ENCODE peak calls at places on chromosomes 12 and 14, in seven cellular contexts. F, E, I, H, Q, K and G are unnamed samples.

GRCh38 chr12:81274619-81275018 is 196.7 kb downstream of the ACSS3 start:
- DNase-seq in F (no peak), E (no peak), I (no peak), H (no peak), Q (no peak), K (no peak), G (no peak)

GRCh38 chr14:96589577-96589976 is 87.4 kb downstream of the PAPOLA start:
- DNase-seq in F (no peak), E (no peak), I (no peak), H (no peak), Q (no peak), K (no peak), G (no peak)

GRCh38 chr14:90545966-90546751 is 149.3 kb downstream of the CALM1 start:
- DNase-seq in F (no peak), E (peak; percentile 58), I (no peak), H (no peak), Q (peak; percentile 66), K (no peak), G (peak; percentile 60)

GRCh38 chr12:16189849-16190248 is 87.6 kb downstream of the SLC15A5 start:
- DNase-seq in F (no peak), E (no peak), I (no peak), H (no peak), Q (no peak), K (no peak), G (no peak)

GRCh38 chr12:96177013-96177412 is 17.2 kb upstream of the ELK3 start:
- DNase-seq in F (no peak), E (no peak), I (no peak), H (no peak), Q (no peak), K (no peak), G (no peak)

GRCh38 chr12:80498059-80498728 is 54.2 kb downstream of the PTPRQ start:
- DNase-seq in F (no peak), E (no peak), I (no peak), H (no peak), Q (no peak), K (no peak), G (no peak)

GRCh38 chr12:127267128-127267527 is 999.8 kb upstream of the TMEM132C start:
- DNase-seq in F (no peak), E (no peak), I (no peak), H (no peak), Q (no peak), K (no peak), G (no peak)

GRCh38 chr12:92696240-92696639 is 6.5 kb upstream of the PLEKHG7 start:
- DNase-seq in F (no peak), E (no peak), I (no peak), H (no peak), Q (no peak), K (no peak), G (no peak)

GRCh38 chr14:94384342-94384741 is 4.1 kb downstream of the SERPINA1 start:
- DNase-seq in F (no peak), E (no peak), I (no peak), H (no peak), Q (no peak), K (no peak), G (no peak)

GRCh38 chr14:45039390-45039789 is 44.5 kb upstream of the PRPF39 start:
- DNase-seq in F (no peak), E (no peak), I (no peak), H (no peak), Q (no peak), K (no peak), G (no peak)

GRCh38 chr14:45041641-45042040 is 42.3 kb upstream of the PRPF39 start:
- DNase-seq in F (no peak), E (no peak), I (no peak), H (no peak), Q (no peak), K (no peak), G (no peak)

GRCh38 chr14:45034730-45035129 is 49.2 kb upstream of the PRPF39 start:
- DNase-seq in F (no peak), E (no peak), I (no peak), H (no peak), Q (no peak), K (no peak), G (no peak)

GRCh38 chr14:45038865-45039264 is 45.1 kb upstream of the PRPF39 start:
- DNase-seq in F (no peak), E (no peak), I (no peak), H (no peak), Q (no peak), K (no peak), G (no peak)

GRCh38 chr14:45038256-45038655 is 45.7 kb upstream of the PRPF39 start:
- DNase-seq in F (no peak), E (no peak), I (no peak), H (no peak), Q (no peak), K (no peak), G (no peak)
- TF ChIP-seq CTCF in F (no peak), E (no peak), I (no peak), H (no peak), Q (no peak), K (no peak), G (no peak)

GRCh38 chr12:57522887-57523705 is 472 bp downstream of the MBD6 start:
- DNase-seq in F (peak; percentile 31), E (peak; percentile 64), I (peak; percentile 72), H (no peak), Q (peak; percentile 78), K (peak; percentile 16), G (no peak)

GRCh38 chr12:57523706-57524614 is 1.3 kb downstream of the MBD6 start:
- DNase-seq in F (no peak), E (no peak), I (no peak), H (no peak), Q (no peak), K (no peak), G (no peak)

GRCh38 chr12:57520008-57520726 is at the start of gene DDIT3:
- DNase-seq in F (peak; percentile 99), E (peak; percentile 100), I (peak; percentile 99), H (peak; percentile 93), Q (peak; percentile 100), K (peak; percentile 99), G (peak; percentile 99)

GRCh38 chr12:57521475-57522018 is 1.1 kb upstream of the MBD6 start:
- DNase-seq in F (peak; percentile 28), E (peak; percentile 57), I (peak; percentile 57), H (no peak), Q (no peak), K (no peak), G (no peak)

DNA sequence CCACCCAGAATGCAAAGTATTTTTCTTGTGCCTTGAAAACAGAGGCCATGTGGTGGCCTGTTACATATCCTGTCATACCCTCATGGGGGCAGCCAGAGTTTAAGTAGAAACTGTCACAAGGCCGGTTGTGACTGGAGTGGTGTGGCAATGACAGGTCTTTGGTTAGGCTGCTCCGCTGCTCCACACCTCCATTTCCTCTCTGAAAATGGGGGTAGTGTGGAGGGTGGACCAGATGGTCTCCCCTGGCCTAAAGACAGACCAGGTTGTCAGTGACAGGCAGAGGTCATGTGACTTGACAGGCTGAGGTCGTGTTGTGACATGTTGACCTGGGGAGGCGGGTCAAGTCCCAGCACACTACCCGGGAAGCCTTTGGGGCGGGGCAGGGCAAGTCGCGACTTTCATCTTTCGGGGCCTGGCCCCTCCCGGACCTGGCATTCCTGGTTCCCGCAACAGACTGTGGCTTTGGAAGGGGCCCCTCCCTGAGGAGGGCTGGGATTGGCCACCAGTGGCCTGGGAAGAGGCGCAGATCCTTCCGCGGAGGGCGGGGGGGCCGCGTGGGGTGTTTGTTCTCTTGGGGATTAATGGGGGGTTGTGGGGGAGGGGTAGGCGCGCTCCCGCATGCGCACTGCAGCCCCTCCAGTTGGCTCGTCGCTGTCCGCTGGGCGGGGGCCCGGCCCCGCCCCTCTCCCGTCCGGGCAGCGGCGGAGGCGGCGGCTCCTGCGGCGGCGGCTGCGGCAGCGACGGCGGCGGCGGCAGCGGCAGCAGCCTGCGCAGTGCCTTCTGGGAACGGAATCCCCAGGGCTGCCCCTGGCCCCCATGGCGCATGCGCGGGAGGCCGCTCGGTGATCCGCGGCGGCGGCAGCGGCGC is at the start of gene MBD6:
- DNase-seq in F (peak; percentile 84), E (peak; percentile 95), I (peak; percentile 95), H (peak; percentile 96), Q (peak; percentile 96), K (peak; percentile 83), G (no peak)
- TF ChIP-seq CTCF in F (no peak), E (no peak), I (no peak), H (peak; percentile 6), Q (no peak), K (peak; percentile 16), G (no peak)

GRCh38 chr12:56348776-56349175 is 10.1 kb downstream of the IL23A start:
- DNase-seq in F (no peak), E (no peak), I (no peak), H (no peak), Q (no peak), K (no peak), G (no peak)

GRCh38 chr12:56350662-56351061 is 9.2 kb downstream of the STAT2 start:
- DNase-seq in F (no peak), E (no peak), I (no peak), H (no peak), Q (no peak), K (no peak), G (no peak)

GRCh38 chr12:56351325-56351724 is 8.6 kb downstream of the STAT2 start:
- DNase-seq in F (no peak), E (no peak), I (no peak), H (no peak), Q (no peak), K (no peak), G (no peak)

DNA sequence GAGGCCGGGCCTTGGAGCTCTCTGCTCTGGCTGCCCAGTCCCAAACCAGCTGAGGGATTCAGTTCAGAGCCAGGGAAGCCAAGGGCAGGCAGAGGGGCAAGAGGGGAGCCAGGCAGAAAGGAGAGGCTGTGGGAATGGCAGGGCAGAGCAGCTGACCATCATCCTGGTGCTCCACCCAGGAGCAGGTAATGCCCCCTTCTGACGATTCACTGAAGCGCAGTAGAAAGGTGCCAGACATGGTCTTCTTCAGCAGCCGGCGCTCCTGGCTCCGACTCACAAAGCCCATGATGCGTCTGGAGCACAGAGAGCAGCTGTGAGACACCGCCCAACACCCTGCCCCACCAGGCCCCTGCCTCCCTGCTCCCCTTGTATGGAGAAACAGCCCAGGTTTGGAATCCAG is 8.0 kb downstream of the IL23A start:
- DNase-seq in F (no peak), E (no peak), I (no peak), H (no peak), Q (no peak), K (no peak), G (no peak)
- TF ChIP-seq CTCF in F (no peak), E (no peak), I (no peak), H (no peak), Q (no peak), K (no peak), G (peak; percentile 29)

DNA sequence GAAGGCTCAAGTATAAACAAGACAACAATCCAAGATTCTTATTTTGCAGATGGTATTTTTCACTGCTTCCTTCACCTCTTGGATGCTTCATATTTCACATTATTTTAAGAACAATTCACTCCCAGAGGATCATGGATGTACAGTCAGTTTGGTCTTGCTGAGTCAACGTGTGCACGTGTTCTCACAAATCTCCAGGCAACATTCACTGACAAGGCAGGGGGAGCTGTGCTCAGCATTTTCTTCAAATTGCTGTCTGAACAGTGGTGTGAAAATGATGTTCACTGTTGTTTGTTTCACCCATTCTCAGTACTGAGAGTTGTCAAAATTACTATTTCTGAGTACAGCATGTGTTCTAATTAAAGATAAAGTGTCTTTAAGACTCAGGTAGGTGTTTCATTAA is 118.3 kb upstream of the SLC38A4 start:
- DNase-seq in F (no peak), E (no peak), I (no peak), H (no peak), Q (no peak), K (no peak), G (no peak)
- TF ChIP-seq CTCF in F (no peak), E (no peak), I (no peak), H (no peak), Q (peak; percentile 17), K (no peak), G (peak; percentile 74)